ENCODE peak calls at places on chromosome 3, in four cellular contexts. L is A549, C is HepG2, Q is K562. V is an unnamed sample.
A peak's percentile ranks its signal among the peaks of the same experiment; 100 is the strongest.

GRCh38 chr3:11794927-11795326 is 51.8 kb downstream of the TAMM41 start:
- DNase-seq in C (no peak), L (no peak), Q (no peak), V (no peak)

GRCh38 chr3:137035631-137036030 is 77.8 kb downstream of the IL20RB start:
- DNase-seq in Q (peak; percentile 17), C (peak; percentile 33), L (peak; percentile 28), V (peak; percentile 12)

GRCh38 chr3:52857870-52858269 is 23.1 kb upstream of the MUSTN1 start:
- DNase-seq in Q (no peak), C (no peak), L (no peak), V (no peak)

GRCh38 chr3:126151562-126152302 is 28.7 kb downstream of the ALDH1L1 start:
- DNase-seq in Q (no peak), C (no peak), L (no peak), V (no peak)

GRCh38 chr3:4271834-4272233 is 31.3 kb upstream of the SETMAR start:
- DNase-seq in C (peak; percentile 8), Q (peak; percentile 40), L (peak; percentile 28), V (peak; percentile 35)

GRCh38 chr3:145719118-145719517 is 441.9 kb downstream of the PLOD2 start:
- DNase-seq in L (no peak), C (no peak), Q (no peak), V (no peak)

GRCh38 chr3:70916375-70917055 is 604.1 kb upstream of the MDFIC2 start:
- DNase-seq in L (no peak), Q (peak; percentile 15), C (peak; percentile 69), V (peak; percentile 33)

GRCh38 chr3:173938159-173938558 is 540.6 kb downstream of the NLGN1 start:
- DNase-seq in C (peak; percentile 3), L (no peak), Q (no peak), V (peak; percentile 77)

GRCh38 chr3:32443471-32443870 is 51.8 kb downstream of the CMTM7 start:
- DNase-seq in L (no peak), Q (no peak), C (no peak), V (peak; percentile 96)

GRCh38 chr3:171965088-171965712 is 74.2 kb upstream of the FNDC3B start:
- DNase-seq in L (no peak), C (peak; percentile 38), Q (no peak), V (no peak)

GRCh38 chr3:171970301-171970788 is 69.0 kb upstream of the FNDC3B start:
- DNase-seq in C (no peak), Q (no peak), L (no peak), V (no peak)

GRCh38 chr3:171966533-171967136 is 72.7 kb upstream of the FNDC3B start:
- DNase-seq in L (peak; percentile 19), C (no peak), Q (no peak), V (no peak)

GRCh38 chr3:171967932-171968678 is 71.3 kb upstream of the FNDC3B start:
- DNase-seq in C (no peak), Q (no peak), L (no peak), V (peak; percentile 84)

DNA sequence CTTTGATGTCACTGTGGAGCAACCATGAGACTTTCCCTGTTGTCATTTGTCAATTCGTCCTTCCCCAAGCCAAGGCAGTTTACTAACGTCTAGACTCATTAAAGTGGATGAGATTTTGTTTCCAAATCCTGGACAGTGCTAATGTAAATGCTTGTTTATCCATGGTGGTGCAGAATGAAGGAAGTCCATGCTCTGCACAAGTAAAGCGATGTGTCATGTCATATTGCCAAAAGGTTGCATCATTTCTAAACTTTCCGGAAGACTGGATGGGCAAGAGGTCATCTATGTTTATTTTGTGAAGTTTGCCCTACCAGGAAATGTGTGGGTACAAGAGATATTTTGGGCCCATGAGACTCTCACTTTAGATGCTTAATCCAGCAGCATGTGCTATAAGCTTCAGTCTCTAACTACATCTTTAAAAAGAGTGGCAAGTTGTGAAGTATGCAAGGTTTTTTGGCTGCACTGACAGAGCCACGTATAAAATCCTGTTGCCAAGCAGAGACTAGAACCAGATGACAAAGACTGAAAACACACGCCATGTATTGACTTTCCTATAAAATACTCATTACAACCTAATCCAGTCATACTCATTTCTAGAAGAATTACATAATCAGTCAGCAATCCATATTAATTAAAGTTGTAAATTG is 72.1 kb upstream of the FNDC3B start:
- DNase-seq in C (peak; percentile 96), L (peak; percentile 74), Q (no peak), V (peak; percentile 86)
- TF ChIP-seq MYC in C (no peak), L (no peak), Q (peak; percentile 87), V (no peak)

GRCh38 chr3:45225465-45226205 is 452 bp downstream of the TMEM158 start:
- DNase-seq in C (no peak), Q (peak; percentile 75), L (no peak), V (no peak)
- H3K4me3 ChIP-seq in C (peak overlapping the region; percentile 67), Q (peak overlapping the region; percentile 65), L (peak overlapping the region; percentile 62), V (peak overlapping the region; percentile 26)

DNA sequence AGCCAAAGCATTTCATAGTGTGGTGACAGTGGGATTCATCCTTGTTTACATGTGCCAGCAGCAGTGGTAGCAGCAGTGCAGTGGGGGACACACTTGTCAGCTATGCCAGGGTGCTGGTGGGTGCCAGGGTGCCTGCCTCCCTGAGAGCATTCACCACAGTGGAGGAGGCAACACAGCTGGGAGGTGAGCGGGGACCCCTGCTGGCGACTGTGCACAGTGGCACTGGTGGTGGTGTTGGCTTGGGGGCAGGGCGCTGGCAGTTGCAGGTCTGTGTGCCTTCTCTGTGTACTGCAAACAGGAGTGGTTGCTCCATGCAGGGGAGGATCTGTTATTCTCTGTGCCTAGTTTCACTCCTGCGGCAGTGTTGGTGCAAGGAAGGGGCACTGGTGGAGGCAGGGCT is 41.2 kb downstream of the CEP63 start:
- DNase-seq in C (peak; percentile 16), L (no peak), Q (no peak), V (no peak)
- TF ChIP-seq JUN in C (no peak), L (no peak), Q (no peak), V (no peak)

GRCh38 chr3:155202626-155203025 is 90.9 kb downstream of the STRIT1 start:
- DNase-seq in L (no peak), Q (no peak), C (no peak), V (no peak)
- TF ChIP-seq MYC in L (no peak), Q (no peak), C (no peak), V (no peak)

DNA sequence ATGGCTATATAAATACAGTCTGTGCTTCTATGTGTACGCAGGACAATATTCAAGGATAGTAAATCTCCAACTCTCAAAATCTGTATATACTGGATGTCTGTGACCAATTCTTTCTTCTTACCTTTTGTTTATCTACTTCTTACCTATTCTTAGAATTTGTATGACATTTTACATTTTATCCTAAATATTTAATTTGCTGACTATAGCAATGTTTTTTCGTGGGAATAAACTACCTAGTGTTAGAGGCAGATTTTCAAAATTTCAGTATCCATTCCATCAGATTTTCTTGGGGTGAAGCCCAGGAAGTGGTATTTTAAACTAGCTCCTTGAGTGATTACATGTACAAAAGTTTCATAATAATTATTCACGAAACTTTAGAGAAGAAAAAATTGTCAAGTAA is 334.5 kb upstream of the BCHE start:
- DNase-seq in C (no peak), L (no peak), Q (no peak), V (no peak)
- H3K4me3 ChIP-seq in C (no peak overlapping the region), L (no peak overlapping the region), Q (no peak overlapping the region), V (no peak overlapping the region)